ENCODE peak calls at places on chromosomes 3 and 15, in nine cellular contexts. D, N, Q, G, K, Z, I, W and L are unnamed samples.

GRCh38 chr15:57153140-57153539 is 223.2 kb upstream of the CGNL1 start:
- DNase-seq in D (peak), N (no peak), Q (no peak), G (peak), K (peak), Z (no peak), I (no peak), W (no peak), L (no peak)

GRCh38 chr3:30440880-30441279 is 165.5 kb upstream of the TGFBR2 start:
- DNase-seq in D (peak), N (no peak), Q (no peak), G (peak), K (no peak), Z (no peak), I (no peak), W (no peak), L (no peak)

GRCh38 chr3:126818696-126819095 is 114.7 kb downstream of the CHCHD6 start:
- DNase-seq in D (no peak), N (no peak), Q (no peak), G (no peak), K (no peak), Z (no peak), I (no peak), W (no peak), L (no peak)

GRCh38 chr3:22996926-22997600 is 206.1 kb upstream of the UBE2E2 start:
- DNase-seq in D (peak), N (no peak), Q (no peak), G (no peak), K (no peak), Z (no peak), I (no peak), W (no peak), L (no peak)

GRCh38 chr3:119809249-119810017 is 27.5 kb downstream of the NR1I2 start:
- DNase-seq in D (no peak), N (no peak), Q (no peak), G (no peak), K (no peak), Z (no peak), I (no peak), W (no peak), L (no peak)

GRCh38 chr15:31215490-31216209 is 111.0 kb upstream of the KLF13 start:
- DNase-seq in D (peak), N (peak), Q (peak), G (peak), K (no peak), Z (peak), I (peak), W (peak), L (peak)

GRCh38 chr3:16385151-16385550 is 120.1 kb downstream of the OXNAD1 start:
- DNase-seq in D (no peak), N (no peak), Q (no peak), G (no peak), K (no peak), Z (no peak), I (no peak), W (no peak), L (no peak)

GRCh38 chr15:58931985-58932384 is 1.5 kb downstream of the SLTM start:
- DNase-seq in D (peak), N (no peak), Q (no peak), G (peak), K (no peak), Z (no peak), I (no peak), W (no peak), L (no peak)

GRCh38 chr3:13507791-13508339 is 27.8 kb downstream of the HDAC11 start:
- DNase-seq in D (peak), N (no peak), Q (no peak), G (no peak), K (no peak), Z (peak), I (no peak), W (no peak), L (peak)

GRCh38 chr15:33154366-33155166 is 39.9 kb downstream of the FMN1 start:
- DNase-seq in D (peak), N (peak), Q (no peak), G (peak), K (no peak), Z (peak), I (no peak), W (no peak), L (no peak)

GRCh38 chr15:96132126-96132525 is 198.4 kb upstream of the NR2F2 start:
- DNase-seq in D (no peak), N (no peak), Q (no peak), G (no peak), K (no peak), Z (no peak), I (no peak), W (no peak), L (no peak)

GRCh38 chr15:78909791-78910228 is 35.0 kb downstream of the CTSH start:
- DNase-seq in D (peak), N (no peak), Q (no peak), G (peak), K (no peak), Z (no peak), I (no peak), W (no peak), L (no peak)

GRCh38 chr15:65834603-65835282 is 34.5 kb upstream of the RAB11A start:
- DNase-seq in D (no peak), N (no peak), Q (no peak), G (no peak), K (no peak), Z (no peak), I (no peak), W (no peak), L (no peak)

GRCh38 chr3:114290911-114291901 is 2.6 kb upstream of the TIGIT start:
- DNase-seq in D (peak), N (peak), Q (peak), G (peak), K (no peak), Z (peak), I (peak), W (peak), L (peak)

GRCh38 chr3:159260049-159260662 is 458.3 kb downstream of the MFSD1 start:
- DNase-seq in D (peak), N (no peak), Q (peak), G (peak), K (peak), Z (no peak), I (peak), W (peak), L (peak)

GRCh38 chr3:62122819-62123218 is 250.5 kb downstream of the FEZF2 start:
- DNase-seq in D (no peak), N (no peak), Q (no peak), G (no peak), K (no peak), Z (no peak), I (no peak), W (no peak), L (no peak)

GRCh38 chr3:101903426-101903825 is 54.1 kb downstream of the NFKBIZ start:
- DNase-seq in D (peak), N (no peak), Q (no peak), G (peak), K (no peak), Z (no peak), I (no peak), W (no peak), L (no peak)